ENCODE peak calls at places on chromosome 2, in seven cellular contexts. N is IMR-90, K is cardiac muscle cell, F is right atrium auricular region, D is HCT116, R is heart right ventricle, V is fibroblast of lung. A is an unnamed sample. For H3K9me3, the result is how much of the 10 kb centered on the place peaks cover.

GRCh38 chr2:98730851-98731708 is at the start of gene MGAT4A:
- DNase-seq in K (peak), D (no peak), V (peak), N (no peak), F (peak), R (peak), A (peak)

GRCh38 chr2:2886934-2887333 is 490.7 kb downstream of the EIPR1 start:
- DNase-seq in K (peak), F (no peak), R (no peak), N (no peak), D (no peak), V (no peak), A (no peak)

GRCh38 chr2:205698556-205699282 is 16.4 kb downstream of the NRP2 start:
- DNase-seq in K (no peak), D (no peak), V (no peak), F (no peak), N (peak), R (no peak), A (no peak)

GRCh38 chr2:156356006-156356764 is 23.7 kb upstream of the NR4A2 start:
- DNase-seq in R (no peak), V (no peak), D (no peak), N (peak), K (no peak), F (no peak), A (no peak)

GRCh38 chr2:134014196-134014960 is 239.5 kb upstream of the MGAT5 start:
- DNase-seq in N (peak), F (no peak), R (no peak), V (peak), K (no peak), D (no peak), A (no peak)

GRCh38 chr2:92326-92725 is 46.0 kb upstream of the FAM110C start:
- DNase-seq in N (no peak), R (no peak), D (no peak), F (no peak), K (no peak), V (no peak), A (no peak)

GRCh38 chr2:58698610-58699009 is 457.5 kb upstream of the FANCL start:
- DNase-seq in D (no peak), F (no peak), R (no peak), N (no peak), V (no peak), K (no peak), A (no peak)

GRCh38 chr2:232444409-232445148 is 11.4 kb upstream of the ALPI start:
- DNase-seq in K (peak), N (peak), D (peak), F (no peak), R (no peak), V (peak), A (no peak)

GRCh38 chr2:102147935-102148334 is 5.4 kb downstream of the IL1R1 start:
- DNase-seq in N (peak), V (no peak), K (no peak), D (no peak), R (no peak), F (peak), A (no peak)

GRCh38 chr2:128169497-128169896 is 78.5 kb downstream of the UGGT1 start:
- DNase-seq in F (no peak), D (no peak), V (peak), R (no peak), K (no peak), N (peak), A (no peak)

GRCh38 chr2:189951791-189952535 is 110.6 kb downstream of the MSTN start:
- DNase-seq in N (no peak), R (no peak), K (no peak), F (no peak), D (no peak), V (no peak), A (no peak)

GRCh38 chr2:238691596-238692491 is 156.0 kb upstream of the TWIST2 start:
- DNase-seq in D (no peak), R (no peak), V (no peak), F (no peak), N (no peak), K (no peak), A (no peak)

GRCh38 chr2:238688197-238689153 is 159.4 kb upstream of the TWIST2 start:
- DNase-seq in K (no peak), N (no peak), F (no peak), D (no peak), R (no peak), V (no peak), A (no peak)

GRCh38 chr2:238689331-238689730 is 158.6 kb upstream of the TWIST2 start:
- DNase-seq in R (no peak), N (no peak), D (no peak), V (no peak), K (no peak), F (no peak), A (no peak)

GRCh38 chr2:238690673-238690965 is 157.3 kb upstream of the TWIST2 start:
- DNase-seq in N (no peak), K (no peak), F (no peak), V (no peak), D (no peak), R (no peak), A (no peak)

DNA sequence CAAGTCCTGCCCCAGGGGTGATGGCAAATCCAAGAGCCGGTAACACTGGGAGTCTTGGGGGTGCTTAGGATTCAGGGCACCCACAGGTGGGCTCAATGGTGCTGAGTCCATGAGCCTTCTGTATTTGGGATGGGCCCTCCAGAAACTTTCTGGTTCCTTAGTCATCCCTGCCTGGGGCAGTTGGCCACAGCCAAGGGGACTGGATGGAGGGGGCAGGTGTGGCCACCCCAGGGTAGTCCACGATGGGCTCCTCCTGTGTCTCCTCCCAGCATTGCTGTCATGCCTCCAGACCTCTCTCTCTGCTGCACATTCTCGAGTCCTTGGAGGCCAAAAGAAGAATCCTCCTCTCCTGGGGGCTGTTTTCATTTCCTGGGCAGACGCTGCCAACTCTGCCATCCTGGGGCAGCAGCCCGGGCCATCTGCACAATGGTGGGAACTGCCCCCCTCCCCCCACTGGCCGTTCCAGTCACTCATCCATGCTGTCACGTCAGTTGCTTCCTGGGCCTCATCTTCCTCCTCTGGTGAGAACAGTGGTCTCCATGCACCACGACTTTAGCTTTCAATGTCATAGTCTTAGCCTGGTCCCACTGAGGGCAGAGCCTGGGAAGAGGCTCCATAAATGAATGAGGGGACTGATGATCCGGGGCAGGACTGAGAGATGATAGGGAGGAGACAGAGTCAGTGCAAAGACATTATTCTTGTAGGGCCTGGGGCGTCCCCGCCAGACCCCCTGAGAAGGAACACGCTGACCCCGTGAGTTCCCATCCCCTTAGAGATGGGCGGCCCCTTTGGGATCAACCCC is 157.8 kb upstream of the TWIST2 start:
- DNase-seq in F (no peak), N (no peak), D (no peak), V (no peak), K (no peak), R (no peak), A (no peak)
- H3K27ac ChIP-seq in F (no peak), N (no peak), D (no peak), V (no peak), K (no peak), R (no peak), A (no peak)

GRCh38 chr2:94758546-94758945 is 112.7 kb upstream of the TEKT4 start:
- DNase-seq in V (no peak), R (no peak), N (no peak), D (no peak), F (no peak), K (no peak), A (no peak)

GRCh38 chr2:94759211-94759610 is 112.0 kb upstream of the TEKT4 start:
- DNase-seq in N (no peak), F (peak), R (no peak), V (no peak), D (peak), K (no peak), A (no peak)

DNA sequence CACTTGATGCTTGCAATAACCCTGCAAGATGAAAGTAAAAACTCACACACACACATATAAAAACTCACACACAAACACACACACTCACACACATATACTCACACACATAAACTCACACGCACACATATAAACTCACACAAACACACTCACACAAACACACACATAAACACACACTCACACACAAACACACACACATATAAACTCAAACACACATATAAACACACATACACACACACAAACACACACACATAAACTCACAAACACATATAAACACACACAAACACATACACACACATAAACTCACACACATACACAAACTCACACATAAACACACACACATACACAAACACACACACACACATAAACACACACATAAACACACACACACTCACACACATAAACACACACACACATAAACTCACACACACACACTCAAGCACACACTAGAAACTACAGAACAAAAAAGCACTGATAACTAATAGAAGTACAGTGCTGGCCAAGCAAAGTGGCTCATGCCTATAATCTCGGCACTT is 117.7 kb upstream of the TEKT4 start:
- DNase-seq in R (no peak), F (no peak), N (no peak), K (no peak), D (no peak), V (no peak), A (no peak)
- H3K9me3 ChIP-seq in R (under half), F (under half), N (under half), K (under half), D (under half), V (under half), A (under half)

DNA sequence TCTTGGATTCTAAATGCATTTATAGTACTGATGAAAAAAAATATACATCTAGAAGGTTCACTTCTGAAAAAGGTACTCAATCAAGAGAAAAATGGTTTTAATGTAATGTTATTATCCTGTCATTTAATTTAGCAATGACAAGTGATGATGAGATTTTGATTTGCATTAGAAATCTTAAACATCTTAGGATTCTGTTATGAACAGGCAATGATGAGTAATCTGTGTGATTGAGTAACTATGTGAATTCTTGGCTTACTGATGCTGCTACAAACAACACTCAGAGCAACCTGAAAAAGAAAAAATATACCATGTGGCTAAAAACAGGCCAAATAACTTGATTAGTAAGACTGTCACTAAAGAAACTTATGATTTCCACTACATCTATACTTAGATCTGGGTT is 30.1 kb downstream of the RBKS start:
- DNase-seq in K (no peak), N (peak), V (peak), R (no peak), D (no peak), F (no peak), A (no peak)
- H3K27ac ChIP-seq in K (no peak), N (no peak), V (no peak), R (no peak), D (no peak), F (no peak), A (no peak)

DNA sequence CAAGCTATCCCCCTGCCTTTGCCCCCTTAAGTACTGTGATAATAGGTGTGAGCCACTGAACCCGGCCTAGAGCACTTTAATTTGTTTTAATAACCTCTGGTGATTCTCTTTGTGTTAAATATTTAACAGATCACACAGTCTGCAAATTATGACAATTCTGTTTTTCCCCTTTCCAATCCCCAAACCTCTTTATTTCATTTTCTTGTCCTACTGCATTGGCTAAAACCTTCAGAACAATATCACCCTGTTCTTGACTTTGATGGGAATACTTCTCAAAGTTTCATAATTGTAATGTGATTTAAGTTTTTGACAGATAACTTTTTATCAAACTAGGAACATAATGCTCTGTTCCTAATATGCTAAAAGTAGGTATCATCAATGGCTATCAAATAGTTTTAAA is 44.5 kb downstream of the USP37 start:
- DNase-seq in R (no peak), F (no peak), V (no peak), D (no peak), N (no peak), K (no peak), A (no peak)
- H3K9me3 ChIP-seq in R (under half), F (under half), V (under half), D (under half), N (under half), K (under half), A (under half)

GRCh38 chr2:46118656-46119338 is 178.4 kb upstream of the EPAS1 start:
- DNase-seq in F (no peak), R (no peak), D (no peak), V (no peak), N (no peak), K (no peak), A (no peak)
- H3K27ac ChIP-seq in F (peak), R (peak), D (no peak), V (no peak), N (peak), K (no peak), A (peak)